ENCODE peak calls at places on chromosome 20, in five cellular contexts. One of them, this sample, is unnamed.
A peak's percentile ranks its signal among the peaks of the same experiment; 100 is the strongest.

GRCh38 chr20:11522359-11522758 is 395.3 kb upstream of the BTBD3 start:
- DNase-seq in left lung: no peak
- DNase-seq in WTC11: no peak
- DNase-seq in endodermal cell: no peak
- DNase-seq in cardiac muscle cell: peak; percentile 2
- DNase-seq in this sample: no peak

GRCh38 chr20:63090682-63091571 is 84.2 kb upstream of the BHLHE23 start:
- DNase-seq in left lung: peak; percentile 67
- DNase-seq in WTC11: peak; percentile 10
- DNase-seq in endodermal cell: peak; percentile 34
- DNase-seq in cardiac muscle cell: no peak
- DNase-seq in this sample: no peak

GRCh38 chr20:63469713-63470101 is 2.7 kb downstream of the KCNQ2 start:
- DNase-seq in left lung: no peak
- DNase-seq in WTC11: no peak
- DNase-seq in endodermal cell: no peak
- DNase-seq in cardiac muscle cell: no peak
- DNase-seq in this sample: no peak

GRCh38 chr20:51800769-51801219 is 1.5 kb downstream of the SALL4 start:
- DNase-seq in left lung: no peak
- DNase-seq in WTC11: peak; percentile 22
- DNase-seq in endodermal cell: peak; percentile 78
- DNase-seq in cardiac muscle cell: peak; percentile 28
- DNase-seq in this sample: no peak

GRCh38 chr20:59165389-59165785 is 1.8 kb downstream of the ZNF831 start:
- DNase-seq in left lung: no peak
- DNase-seq in WTC11: no peak
- DNase-seq in endodermal cell: no peak
- DNase-seq in cardiac muscle cell: no peak
- DNase-seq in this sample: no peak

GRCh38 chr20:24977336-24977735 is 15.2 kb downstream of the APMAP start:
- DNase-seq in left lung: no peak
- DNase-seq in WTC11: no peak
- DNase-seq in endodermal cell: peak; percentile 19
- DNase-seq in cardiac muscle cell: no peak
- DNase-seq in this sample: no peak

GRCh38 chr20:51566594-51566993 is 24.1 kb upstream of the NFATC2 start:
- DNase-seq in left lung: no peak
- DNase-seq in WTC11: no peak
- DNase-seq in endodermal cell: no peak
- DNase-seq in cardiac muscle cell: no peak
- DNase-seq in this sample: no peak

GRCh38 chr20:19995220-19995863 is 21.8 kb upstream of the NAA20 start:
- DNase-seq in left lung: no peak
- DNase-seq in WTC11: no peak
- DNase-seq in endodermal cell: no peak
- DNase-seq in cardiac muscle cell: peak; percentile 76
- DNase-seq in this sample: no peak

GRCh38 chr20:53576195-53576580 is 17.5 kb downstream of the ZNF217 start:
- DNase-seq in left lung: no peak
- DNase-seq in WTC11: no peak
- DNase-seq in endodermal cell: no peak
- DNase-seq in cardiac muscle cell: no peak
- DNase-seq in this sample: no peak

GRCh38 chr20:25315418-25316210 is 67.7 kb downstream of the PYGB start:
- DNase-seq in left lung: peak; percentile 49
- DNase-seq in WTC11: peak; percentile 6
- DNase-seq in endodermal cell: no peak
- DNase-seq in cardiac muscle cell: no peak
- DNase-seq in this sample: no peak

GRCh38 chr20:48393311-48393685 is 434.5 kb downstream of the PREX1 start:
- DNase-seq in left lung: no peak
- DNase-seq in WTC11: no peak
- DNase-seq in endodermal cell: no peak
- DNase-seq in cardiac muscle cell: no peak
- DNase-seq in this sample: no peak

GRCh38 chr20:21237956-21238355 is 65.2 kb upstream of the XRN2 start:
- DNase-seq in left lung: no peak
- DNase-seq in WTC11: no peak
- DNase-seq in endodermal cell: no peak
- DNase-seq in cardiac muscle cell: no peak
- DNase-seq in this sample: no peak

GRCh38 chr20:2535711-2536561 is 437 bp upstream of the TMC2 start:
- DNase-seq in left lung: no peak
- DNase-seq in WTC11: no peak
- DNase-seq in endodermal cell: peak; percentile 75
- DNase-seq in cardiac muscle cell: no peak
- DNase-seq in this sample: no peak

GRCh38 chr20:21496452-21496851 is 17.4 kb downstream of the NKX2-2 start:
- DNase-seq in left lung: no peak
- DNase-seq in WTC11: no peak
- DNase-seq in endodermal cell: no peak
- DNase-seq in cardiac muscle cell: no peak
- DNase-seq in this sample: no peak

DNA sequence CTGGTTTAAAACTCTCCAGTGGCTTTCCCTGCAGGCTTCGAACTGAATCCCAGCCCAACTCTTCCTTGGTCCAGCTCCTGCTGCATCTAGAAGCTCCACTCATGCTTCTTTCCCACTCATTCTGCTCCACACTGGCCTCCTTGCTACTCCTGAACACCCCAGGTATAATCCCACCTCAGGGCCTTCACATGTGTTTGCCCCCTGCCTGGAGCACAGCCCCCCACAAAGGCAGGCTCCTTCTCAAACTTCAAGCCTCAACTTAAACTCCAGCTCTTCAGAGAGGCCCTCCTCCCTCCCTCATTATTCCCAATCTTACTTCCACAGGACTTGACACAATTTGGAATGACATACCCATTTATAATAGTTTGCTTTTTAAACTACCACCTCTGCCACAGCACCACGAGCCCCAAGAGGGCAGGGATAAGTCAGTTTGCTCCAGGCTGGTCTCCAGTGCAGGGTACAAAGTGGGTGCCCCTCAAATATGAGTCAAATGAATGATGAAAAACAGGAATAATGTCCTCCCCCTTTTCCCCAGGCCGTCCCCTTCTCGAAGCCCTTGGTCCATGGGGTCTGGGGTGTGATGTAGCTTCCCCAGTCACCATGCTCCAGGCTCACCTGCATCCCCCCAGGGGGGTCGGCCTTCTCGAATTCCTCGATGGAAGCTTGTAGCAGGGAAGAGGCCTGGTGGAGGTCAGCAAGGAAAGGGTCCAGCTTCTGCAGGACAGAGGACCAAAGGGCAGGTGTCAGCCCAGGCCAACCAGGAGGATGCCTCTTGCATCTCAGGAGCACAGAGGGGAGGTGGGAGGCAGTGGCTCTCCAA is 37.4 kb downstream of the KIAA1755 start:
- DNase-seq in left lung: no peak
- DNase-seq in WTC11: no peak
- DNase-seq in endodermal cell: no peak
- DNase-seq in cardiac muscle cell: no peak
- DNase-seq in this sample: no peak
- TF ChIP-seq CTCF in left lung: peak; percentile 42
- TF ChIP-seq CTCF in WTC11: no peak
- TF ChIP-seq CTCF in endodermal cell: no peak
- TF ChIP-seq CTCF in cardiac muscle cell: no peak
- TF ChIP-seq CTCF in this sample: no peak

GRCh38 chr20:23058240-23058639 is 8.8 kb upstream of the THBD start:
- DNase-seq in left lung: no peak
- DNase-seq in WTC11: no peak
- DNase-seq in endodermal cell: no peak
- DNase-seq in cardiac muscle cell: no peak
- DNase-seq in this sample: no peak
- TF ChIP-seq CTCF in left lung: no peak
- TF ChIP-seq CTCF in WTC11: no peak
- TF ChIP-seq CTCF in endodermal cell: peak; percentile 64
- TF ChIP-seq CTCF in cardiac muscle cell: no peak
- TF ChIP-seq CTCF in this sample: no peak

DNA sequence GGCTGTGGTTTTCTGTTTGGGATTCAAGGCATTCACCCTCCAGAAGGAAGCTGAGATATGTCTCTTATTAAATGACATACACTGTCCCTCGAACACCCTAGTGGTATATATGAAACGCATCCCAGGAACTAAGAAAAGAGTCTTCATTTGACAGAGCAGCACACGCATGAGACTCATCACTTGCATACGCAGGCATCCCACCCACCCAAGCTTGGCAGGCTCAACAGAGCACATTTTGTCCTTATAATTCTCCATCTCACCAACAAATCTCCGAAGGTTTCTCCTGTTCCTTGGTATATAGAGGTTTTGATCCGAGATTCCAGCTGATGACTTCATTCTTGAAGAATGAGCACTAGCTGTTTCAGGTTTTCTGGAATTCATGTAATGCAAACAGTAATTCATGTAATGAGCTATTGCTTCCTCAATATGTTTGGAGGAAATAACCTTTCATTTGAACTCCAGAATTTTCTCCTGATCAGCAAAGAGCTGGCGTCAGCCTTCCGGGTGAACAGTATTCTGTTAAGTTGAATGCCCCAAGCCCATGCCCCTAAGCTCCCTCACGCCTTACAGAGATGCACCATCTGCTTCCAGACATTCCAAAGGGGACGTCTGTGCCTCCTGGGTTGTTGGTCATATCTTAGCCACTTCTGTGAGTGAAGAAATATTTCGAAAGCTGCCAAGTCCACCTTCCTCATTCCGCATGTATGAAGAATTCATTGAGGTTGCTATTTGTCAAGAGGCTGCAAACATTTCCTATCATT is 66.0 kb upstream of the CDH4 start:
- DNase-seq in left lung: no peak
- DNase-seq in WTC11: no peak
- DNase-seq in endodermal cell: no peak
- DNase-seq in cardiac muscle cell: peak; percentile 90
- DNase-seq in this sample: no peak
- TF ChIP-seq CTCF in left lung: no peak
- TF ChIP-seq CTCF in WTC11: no peak
- TF ChIP-seq CTCF in endodermal cell: no peak
- TF ChIP-seq CTCF in cardiac muscle cell: no peak
- TF ChIP-seq CTCF in this sample: no peak

GRCh38 chr20:35604444-35604750 is 11.2 kb upstream of the SPAG4 start:
- DNase-seq in left lung: no peak
- DNase-seq in WTC11: peak; percentile 88
- DNase-seq in endodermal cell: peak; percentile 91
- DNase-seq in cardiac muscle cell: no peak
- DNase-seq in this sample: peak; percentile 43
- TF ChIP-seq CTCF in left lung: no peak
- TF ChIP-seq CTCF in WTC11: peak; percentile 22
- TF ChIP-seq CTCF in endodermal cell: peak; percentile 80
- TF ChIP-seq CTCF in cardiac muscle cell: peak; percentile 36
- TF ChIP-seq CTCF in this sample: no peak

GRCh38 chr20:23178806-23179205 is 92.7 kb upstream of the CD93 start:
- DNase-seq in left lung: peak; percentile 74
- DNase-seq in WTC11: no peak
- DNase-seq in endodermal cell: peak; percentile 75
- DNase-seq in cardiac muscle cell: peak; percentile 43
- DNase-seq in this sample: peak; percentile 69
- TF ChIP-seq CTCF in left lung: peak; percentile 38
- TF ChIP-seq CTCF in WTC11: no peak
- TF ChIP-seq CTCF in endodermal cell: peak; percentile 87
- TF ChIP-seq CTCF in cardiac muscle cell: peak; percentile 12
- TF ChIP-seq CTCF in this sample: peak; percentile 58

GRCh38 chr20:49914310-49915117 is 815 bp downstream of the SPATA2 start:
- DNase-seq in left lung: no peak
- DNase-seq in WTC11: no peak
- DNase-seq in endodermal cell: peak; percentile 77
- DNase-seq in cardiac muscle cell: no peak
- DNase-seq in this sample: peak; percentile 21

GRCh38 chr20:49913399-49914047 is 1.8 kb downstream of the SPATA2 start:
- DNase-seq in left lung: no peak
- DNase-seq in WTC11: no peak
- DNase-seq in endodermal cell: no peak
- DNase-seq in cardiac muscle cell: peak; percentile 31
- DNase-seq in this sample: no peak

GRCh38 chr20:49915118-49915379 is 280 bp downstream of the SPATA2 start:
- DNase-seq in left lung: no peak
- DNase-seq in WTC11: no peak
- DNase-seq in endodermal cell: no peak
- DNase-seq in cardiac muscle cell: no peak
- DNase-seq in this sample: no peak

GRCh38 chr20:49916146-49917002 is 1.0 kb upstream of the SPATA2 start:
- DNase-seq in left lung: no peak
- DNase-seq in WTC11: no peak
- DNase-seq in endodermal cell: peak; percentile 68
- DNase-seq in cardiac muscle cell: no peak
- DNase-seq in this sample: no peak

DNA sequence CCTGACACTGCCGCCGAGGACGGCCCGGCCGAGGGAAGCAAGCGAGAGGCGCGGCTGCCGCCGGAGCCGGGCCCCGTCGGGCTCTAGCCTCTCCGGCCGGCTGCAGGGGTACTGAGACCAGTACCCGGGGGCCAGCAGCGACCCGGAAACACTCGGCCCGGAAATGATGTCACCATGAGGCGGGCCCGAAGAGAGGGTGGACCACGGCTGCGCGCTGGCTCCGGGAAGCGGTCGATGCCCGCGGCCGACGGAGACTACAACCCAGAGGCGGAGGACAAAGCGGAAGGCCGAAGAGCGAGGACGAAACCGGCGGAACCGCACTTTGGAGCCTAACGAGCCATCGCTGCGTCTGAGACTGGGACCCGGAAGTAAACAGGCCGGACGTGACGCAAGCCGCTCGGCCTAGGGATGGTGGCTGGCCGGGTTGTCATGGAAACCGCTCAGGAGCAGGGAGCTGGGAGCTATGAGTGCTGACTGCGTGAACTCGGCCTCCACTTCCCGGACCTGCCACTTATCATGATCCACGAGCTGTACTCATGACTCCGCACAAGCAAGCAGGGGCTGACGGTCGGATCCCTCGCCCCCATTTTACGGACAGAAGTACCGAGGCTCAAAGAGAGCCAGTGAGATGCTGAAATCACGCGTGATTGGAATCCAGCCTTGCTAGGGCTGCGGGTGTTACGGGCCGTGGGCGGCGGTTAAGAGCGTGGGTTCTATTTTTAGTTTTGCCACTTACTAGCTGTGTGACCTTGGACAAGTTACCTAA is at the start of gene SPATA2:
- DNase-seq in left lung: peak; percentile 96
- DNase-seq in WTC11: peak; percentile 93
- DNase-seq in endodermal cell: peak; percentile 97
- DNase-seq in cardiac muscle cell: peak; percentile 97
- DNase-seq in this sample: peak; percentile 88
- TF ChIP-seq CTCF in left lung: no peak
- TF ChIP-seq CTCF in WTC11: no peak
- TF ChIP-seq CTCF in endodermal cell: no peak
- TF ChIP-seq CTCF in cardiac muscle cell: no peak
- TF ChIP-seq CTCF in this sample: no peak

GRCh38 chr20:6140947-6141346 is 18.1 kb upstream of the FERMT1 start:
- DNase-seq in left lung: no peak
- DNase-seq in WTC11: peak; percentile 24
- DNase-seq in endodermal cell: peak; percentile 69
- DNase-seq in cardiac muscle cell: no peak
- DNase-seq in this sample: no peak
- TF ChIP-seq CTCF in left lung: no peak
- TF ChIP-seq CTCF in WTC11: no peak
- TF ChIP-seq CTCF in endodermal cell: peak; percentile 43
- TF ChIP-seq CTCF in cardiac muscle cell: peak; percentile 25
- TF ChIP-seq CTCF in this sample: peak; percentile 12